ENCODE peak calls at places on chromosomes 3 and 15, in four cellular contexts. Z is adipocyte, W is psoas muscle, Q is GM23248. N is an unnamed sample.

GRCh38 chr3:194089357-194090177 is 46.4 kb upstream of the HES1 start:
- DNase-seq in Z (peak), W (peak), Q (peak), N (peak)

GRCh38 chr3:159857840-159858239 is 130.8 kb upstream of the IL12A start:
- DNase-seq in Z (no peak), W (no peak), Q (no peak), N (no peak)

GRCh38 chr3:169283902-169284451 is 379.5 kb downstream of the MECOM start:
- DNase-seq in Z (no peak), W (no peak), Q (no peak), N (no peak)

GRCh38 chr3:51139616-51140015 is 245.5 kb upstream of the MANF start:
- DNase-seq in Z (no peak), W (no peak), Q (no peak), N (no peak)

GRCh38 chr15:74036271-74037170 is 42.0 kb downstream of the PML start:
- DNase-seq in Z (peak), W (no peak), Q (peak), N (peak)

GRCh38 chr3:31423522-31423921 is 109.2 kb upstream of the STT3B start:
- DNase-seq in Z (no peak), W (no peak), Q (peak), N (no peak)

GRCh38 chr3:196774845-196775422 is 35.3 kb downstream of the PAK2 start:
- DNase-seq in Z (peak), W (no peak), Q (peak), N (no peak)

GRCh38 chr3:183375787-183376186 is 52.6 kb downstream of the MCF2L2 start:
- DNase-seq in Z (no peak), W (no peak), Q (no peak), N (no peak)

GRCh38 chr3:63067999-63068645 is 192.9 kb upstream of the CADPS start:
- DNase-seq in Z (peak), W (no peak), Q (peak), N (no peak)

GRCh38 chr3:12994357-12994606 is 78.9 kb downstream of the IQSEC1 start:
- DNase-seq in Z (peak), W (peak), Q (peak), N (no peak)

GRCh38 chr3:146390967-146391366 is 78.4 kb downstream of the PLSCR2 start:
- DNase-seq in Z (peak), W (no peak), Q (peak), N (peak)

GRCh38 chr3:10574101-10574615 is 68.8 kb upstream of the ATP2B2 start:
- DNase-seq in Z (no peak), W (no peak), Q (no peak), N (no peak)

GRCh38 chr3:29186982-29187718 is 93.7 kb upstream of the RBMS3 start:
- DNase-seq in Z (no peak), W (no peak), Q (peak), N (no peak)

GRCh38 chr3:30673425-30674341 is 67.3 kb downstream of the TGFBR2 start:
- DNase-seq in Z (peak), W (no peak), Q (no peak), N (no peak)

GRCh38 chr15:100663550-100664335 is 61.4 kb downstream of the ASB7 start:
- DNase-seq in Z (peak), W (no peak), Q (no peak), N (no peak)

GRCh38 chr3:139780603-139781002 is 102.8 kb upstream of the NMNAT3 start:
- DNase-seq in Z (no peak), W (no peak), Q (no peak), N (no peak)

GRCh38 chr15:35755237-35755802 is 209.4 kb upstream of the DPH6 start:
- DNase-seq in Z (peak), W (no peak), Q (no peak), N (no peak)

GRCh38 chr3:81154611-81155143 is 606.8 kb downstream of the GBE1 start:
- DNase-seq in Z (no peak), W (no peak), Q (no peak), N (no peak)

GRCh38 chr3:149247025-149247710 is 25.5 kb upstream of the CP start:
- DNase-seq in Z (peak), W (no peak), Q (peak), N (peak)
- H3K4me3 ChIP-seq in Z (peak), W (no peak), Q (no peak), N (no peak)

GRCh38 chr3:126392246-126392645 is 2.5 kb upstream of the CFAP100 start:
- DNase-seq in Z (no peak), W (no peak), Q (no peak), N (no peak)

GRCh38 chr3:126394977-126395321 is 240 bp downstream of the CFAP100 start:
- DNase-seq in Z (no peak), W (no peak), Q (no peak), N (no peak)

GRCh38 chr3:126395846-126396513 is 1.3 kb downstream of the CFAP100 start:
- DNase-seq in Z (no peak), W (peak), Q (no peak), N (no peak)

GRCh38 chr3:126393563-126393962 is 1.1 kb upstream of the CFAP100 start:
- DNase-seq in Z (no peak), W (no peak), Q (no peak), N (no peak)

GRCh38 chr3:126394179-126394976 is at the start of gene CFAP100:
- DNase-seq in Z (peak), W (peak), Q (peak), N (no peak)
- H3K4me3 ChIP-seq in Z (no peak), W (peak), Q (peak), N (no peak)

GRCh38 chr3:104614564-104614963 is 752.1 kb upstream of the ALCAM start:
- DNase-seq in Z (no peak), W (no peak), Q (no peak), N (no peak)

GRCh38 chr3:104606812-104607211 is 759.9 kb upstream of the ALCAM start:
- DNase-seq in Z (no peak), W (no peak), Q (no peak), N (no peak)

GRCh38 chr3:104610730-104611652 is 755.7 kb upstream of the ALCAM start:
- DNase-seq in Z (no peak), W (no peak), Q (no peak), N (no peak)

GRCh38 chr3:104612218-104612617 is 754.5 kb upstream of the ALCAM start:
- DNase-seq in Z (no peak), W (no peak), Q (no peak), N (no peak)
- H3K4me3 ChIP-seq in Z (no peak), W (no peak), Q (no peak), N (no peak)

GRCh38 chr3:172194702-172195392 is 155.5 kb downstream of the FNDC3B start:
- DNase-seq in Z (no peak), W (no peak), Q (peak), N (no peak)
- H3K4me3 ChIP-seq in Z (no peak), W (no peak), Q (no peak), N (no peak)

GRCh38 chr3:4587061-4587837 is 94.1 kb downstream of the ITPR1 start:
- DNase-seq in Z (no peak), W (no peak), Q (peak), N (no peak)

GRCh38 chr3:4582634-4583033 is 89.5 kb downstream of the ITPR1 start:
- DNase-seq in Z (peak), W (no peak), Q (peak), N (no peak)

GRCh38 chr3:4586381-4586780 is 93.2 kb downstream of the ITPR1 start:
- DNase-seq in Z (no peak), W (no peak), Q (no peak), N (no peak)

GRCh38 chr3:4583441-4583840 is 90.3 kb downstream of the ITPR1 start:
- DNase-seq in Z (no peak), W (no peak), Q (no peak), N (no peak)

DNA sequence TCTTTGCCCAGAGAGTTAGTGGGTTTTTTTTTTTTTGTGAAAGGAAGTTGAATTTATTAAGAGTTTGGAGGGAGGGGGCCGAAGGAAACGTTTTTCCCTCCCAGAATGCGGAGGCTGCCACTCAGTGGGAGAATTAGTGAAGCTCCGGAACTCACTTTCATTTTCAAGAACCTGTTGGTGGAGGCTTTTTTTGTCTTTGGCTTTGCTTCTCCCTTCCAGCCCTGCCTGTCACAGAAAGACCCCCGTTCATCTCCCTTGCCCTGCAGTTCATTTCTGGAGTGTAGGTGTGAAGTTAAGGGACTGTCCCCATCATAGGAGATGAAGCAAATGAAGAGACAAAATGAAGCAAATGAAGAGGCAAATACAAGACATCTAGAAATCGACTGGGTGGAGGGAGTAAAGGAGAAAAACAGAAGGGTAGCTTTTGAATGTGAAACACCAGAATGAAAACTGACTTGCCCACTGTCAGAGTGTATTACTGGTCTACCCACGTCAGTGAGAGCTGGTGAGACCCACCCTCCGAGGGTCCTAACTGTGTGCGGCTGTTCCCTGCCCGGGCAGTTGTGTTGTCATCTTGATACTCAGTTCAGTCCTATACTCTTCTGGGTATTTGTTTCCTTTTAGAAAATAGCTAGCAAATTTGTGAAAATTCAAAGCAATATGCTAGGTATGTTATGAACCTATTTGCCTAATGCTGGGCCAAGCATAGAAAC is 91.5 kb downstream of the ITPR1 start:
- DNase-seq in Z (no peak), W (no peak), Q (peak), N (peak)
- H3K4me3 ChIP-seq in Z (peak), W (peak), Q (peak), N (peak)

DNA sequence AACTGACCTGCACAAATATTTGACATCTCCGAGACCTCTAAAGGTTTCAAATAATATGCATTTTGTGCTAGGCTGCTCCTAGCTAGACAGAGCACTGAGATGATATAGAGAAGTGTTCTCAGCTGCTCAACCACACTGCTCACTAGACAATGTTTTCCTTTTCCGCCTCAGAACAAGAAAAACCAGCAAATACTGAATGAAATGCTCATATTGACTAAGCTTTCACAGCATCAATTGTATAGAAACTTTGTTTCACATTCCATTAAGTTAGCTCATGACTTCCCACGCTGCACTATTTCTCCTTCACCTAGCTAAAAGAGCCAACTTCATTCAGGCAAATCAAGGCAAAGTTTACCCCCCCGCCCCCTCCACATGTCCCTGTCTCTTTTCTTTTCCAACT is 719 bp downstream of the ZNF385D start:
- DNase-seq in Z (peak), W (no peak), Q (peak), N (no peak)
- H3K4me3 ChIP-seq in Z (peak), W (peak), Q (peak), N (peak)

DNA sequence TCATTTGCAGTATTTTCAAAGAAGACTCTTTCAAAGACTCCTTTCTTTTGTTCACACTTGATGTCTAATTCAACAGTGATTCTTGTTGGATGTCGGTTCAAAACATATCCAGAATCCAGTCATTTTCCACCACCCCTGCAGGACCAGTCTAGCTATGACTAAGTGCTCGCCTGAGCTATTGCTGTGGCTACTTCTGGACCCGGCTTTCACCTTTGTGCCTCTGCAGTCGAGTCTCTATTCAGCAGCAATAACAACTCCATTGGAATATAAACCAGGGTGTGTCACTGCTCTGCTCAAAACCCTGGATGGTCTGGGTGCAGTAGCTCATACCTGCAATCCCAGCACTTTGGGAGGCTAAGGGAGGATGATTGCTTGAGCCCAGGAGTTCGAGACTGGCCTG is 55.0 kb downstream of the PRICKLE2 start:
- DNase-seq in Z (no peak), W (no peak), Q (no peak), N (no peak)
- H3K4me3 ChIP-seq in Z (no peak), W (no peak), Q (no peak), N (no peak)

GRCh38 chr3:150227839-150228238 is 180.3 kb upstream of the TSC22D2 start:
- DNase-seq in Z (peak), W (no peak), Q (peak), N (peak)
- H3K4me3 ChIP-seq in Z (no peak), W (no peak), Q (no peak), N (no peak)

GRCh38 chr3:32841875-32842505 is 24.2 kb downstream of the TRIM71 start:
- DNase-seq in Z (no peak), W (no peak), Q (no peak), N (peak)
- H3K4me3 ChIP-seq in Z (no peak), W (no peak), Q (no peak), N (no peak)

N was measured in MG63.